ENCODE peak calls at places on chromosome 18, in six cellular contexts. A is K562, J is A549, F is H1, W is GM12878, T is SK-N-SH. C is an unnamed sample.

GRCh38 chr18:40984856-40985255 is 970.2 kb upstream of the PIK3C3 start:
- DNase-seq in A (no peak), J (no peak), F (no peak), W (no peak), T (no peak), C (no peak)

GRCh38 chr18:37553633-37554398 is 11.8 kb downstream of the CELF4 start:
- DNase-seq in A (peak; percentile 37), J (no peak), F (no peak), W (no peak), T (no peak), C (no peak)

GRCh38 chr18:52615943-52616342 is 275.9 kb downstream of the DCC start:
- DNase-seq in A (no peak), J (no peak), F (no peak), W (peak; percentile 9), T (no peak), C (no peak)

GRCh38 chr18:41973989-41974388 is 19.0 kb downstream of the PIK3C3 start:
- DNase-seq in A (no peak), J (no peak), F (no peak), W (no peak), T (no peak), C (no peak)

GRCh38 chr18:75033516-75033915 is 175.4 kb downstream of the PTGR3 start:
- DNase-seq in A (no peak), J (no peak), F (no peak), W (no peak), T (no peak), C (no peak)

GRCh38 chr18:34511879-34512278 is 198.2 kb upstream of the DTNA start:
- DNase-seq in A (no peak), J (no peak), F (no peak), W (no peak), T (no peak), C (no peak)

GRCh38 chr18:37967261-37967660 is 401.7 kb upstream of the CELF4 start:
- DNase-seq in A (no peak), J (no peak), F (no peak), W (no peak), T (no peak), C (no peak)

GRCh38 chr18:69956037-69956436 is 8.4 kb upstream of the CD226 start:
- DNase-seq in A (no peak), J (no peak), F (no peak), W (no peak), T (no peak), C (no peak)

GRCh38 chr18:9160014-9160413 is 23.4 kb downstream of the ANKRD12 start:
- DNase-seq in A (no peak), J (no peak), F (no peak), W (no peak), T (no peak), C (no peak)

GRCh38 chr18:31487251-31488015 is 10.5 kb upstream of the DSG2 start:
- DNase-seq in A (no peak), J (peak; percentile 44), F (no peak), W (no peak), T (no peak), C (peak; percentile 3)

GRCh38 chr18:37420315-37420880 is 145.2 kb downstream of the CELF4 start:
- DNase-seq in A (no peak), J (no peak), F (no peak), W (no peak), T (no peak), C (no peak)

GRCh38 chr18:10453261-10453884 is 1.1 kb upstream of the APCDD1 start:
- DNase-seq in A (no peak), J (no peak), F (no peak), W (no peak), T (no peak), C (no peak)

GRCh38 chr18:10455726-10456453 is 1.5 kb downstream of the APCDD1 start:
- DNase-seq in A (no peak), J (no peak), F (no peak), W (no peak), T (no peak), C (no peak)

GRCh38 chr18:10456718-10457499 is 2.5 kb downstream of the APCDD1 start:
- DNase-seq in A (no peak), J (no peak), F (no peak), W (no peak), T (no peak), C (no peak)

GRCh38 chr18:10454800-10455550 is 540 bp downstream of the APCDD1 start:
- DNase-seq in A (no peak), J (peak; percentile 5), F (no peak), W (no peak), T (no peak), C (no peak)

GRCh38 chr18:10453885-10454772 is at the start of gene APCDD1:
- DNase-seq in A (no peak), J (peak; percentile 7), F (no peak), W (no peak), T (peak; percentile 88), C (peak; percentile 21)
- TF ChIP-seq CHD2 in A (no peak), J (no peak), F (no peak), W (no peak), T (no peak), C (no peak)

GRCh38 chr18:7165846-7166393 is 48.3 kb upstream of the LAMA1 start:
- DNase-seq in A (no peak), J (no peak), F (no peak), W (no peak), T (no peak), C (no peak)

GRCh38 chr18:7170292-7170691 is 52.7 kb upstream of the LAMA1 start:
- DNase-seq in A (no peak), J (no peak), F (no peak), W (no peak), T (no peak), C (no peak)

GRCh38 chr18:7169601-7170000 is 52.0 kb upstream of the LAMA1 start:
- DNase-seq in A (no peak), J (no peak), F (no peak), W (no peak), T (no peak), C (no peak)

GRCh38 chr18:7168408-7168807 is 50.8 kb upstream of the LAMA1 start:
- DNase-seq in A (no peak), J (no peak), F (no peak), W (no peak), T (no peak), C (no peak)

GRCh38 chr18:7164610-7165009 is 47.0 kb upstream of the LAMA1 start:
- DNase-seq in A (no peak), J (peak; percentile 6), F (no peak), W (no peak), T (no peak), C (no peak)
- TF ChIP-seq CHD2 in A (no peak), J (no peak), F (no peak), W (no peak), T (no peak), C (no peak)

GRCh38 chr18:56648307-56648706 is 2.9 kb upstream of the WDR7 start:
- DNase-seq in A (no peak), J (no peak), F (no peak), W (no peak), T (no peak), C (no peak)

GRCh38 chr18:56651771-56652092 is 573 bp downstream of the WDR7 start:
- DNase-seq in A (no peak), J (no peak), F (no peak), W (no peak), T (no peak), C (no peak)

GRCh38 chr18:56650944-56651770 is at the start of gene WDR7:
- DNase-seq in A (peak; percentile 83), J (peak; percentile 59), F (peak; percentile 93), W (peak; percentile 91), T (peak; percentile 82), C (peak; percentile 94)

GRCh38 chr18:56652802-56653201 is 1.6 kb downstream of the WDR7 start:
- DNase-seq in A (no peak), J (no peak), F (no peak), W (no peak), T (no peak), C (no peak)

GRCh38 chr18:56650056-56650455 is 1.1 kb upstream of the WDR7 start:
- DNase-seq in A (no peak), J (no peak), F (no peak), W (no peak), T (no peak), C (no peak)
- TF ChIP-seq CHD2 in A (no peak), J (no peak), F (no peak), W (no peak), T (no peak), C (no peak)

GRCh38 chr18:43420950-43421349 is 143.7 kb upstream of the SYT4 start:
- DNase-seq in A (no peak), J (no peak), F (no peak), W (no peak), T (no peak), C (no peak)
- TF ChIP-seq CHD2 in A (no peak), J (no peak), F (no peak), W (no peak), T (no peak), C (no peak)

GRCh38 chr18:79377187-79377891 is 18.4 kb upstream of the NFATC1 start:
- DNase-seq in A (no peak), J (no peak), F (no peak), W (no peak), T (no peak), C (no peak)

GRCh38 chr18:79379251-79379905 is 16.4 kb upstream of the NFATC1 start:
- DNase-seq in A (no peak), J (no peak), F (no peak), W (no peak), T (no peak), C (no peak)

GRCh38 chr18:79379931-79380815 is 15.6 kb upstream of the NFATC1 start:
- DNase-seq in A (no peak), J (no peak), F (no peak), W (no peak), T (no peak), C (no peak)

GRCh38 chr18:79380816-79381806 is 14.6 kb upstream of the NFATC1 start:
- DNase-seq in A (peak; percentile 73), J (peak; percentile 50), F (no peak), W (no peak), T (peak; percentile 92), C (peak; percentile 22)

DNA sequence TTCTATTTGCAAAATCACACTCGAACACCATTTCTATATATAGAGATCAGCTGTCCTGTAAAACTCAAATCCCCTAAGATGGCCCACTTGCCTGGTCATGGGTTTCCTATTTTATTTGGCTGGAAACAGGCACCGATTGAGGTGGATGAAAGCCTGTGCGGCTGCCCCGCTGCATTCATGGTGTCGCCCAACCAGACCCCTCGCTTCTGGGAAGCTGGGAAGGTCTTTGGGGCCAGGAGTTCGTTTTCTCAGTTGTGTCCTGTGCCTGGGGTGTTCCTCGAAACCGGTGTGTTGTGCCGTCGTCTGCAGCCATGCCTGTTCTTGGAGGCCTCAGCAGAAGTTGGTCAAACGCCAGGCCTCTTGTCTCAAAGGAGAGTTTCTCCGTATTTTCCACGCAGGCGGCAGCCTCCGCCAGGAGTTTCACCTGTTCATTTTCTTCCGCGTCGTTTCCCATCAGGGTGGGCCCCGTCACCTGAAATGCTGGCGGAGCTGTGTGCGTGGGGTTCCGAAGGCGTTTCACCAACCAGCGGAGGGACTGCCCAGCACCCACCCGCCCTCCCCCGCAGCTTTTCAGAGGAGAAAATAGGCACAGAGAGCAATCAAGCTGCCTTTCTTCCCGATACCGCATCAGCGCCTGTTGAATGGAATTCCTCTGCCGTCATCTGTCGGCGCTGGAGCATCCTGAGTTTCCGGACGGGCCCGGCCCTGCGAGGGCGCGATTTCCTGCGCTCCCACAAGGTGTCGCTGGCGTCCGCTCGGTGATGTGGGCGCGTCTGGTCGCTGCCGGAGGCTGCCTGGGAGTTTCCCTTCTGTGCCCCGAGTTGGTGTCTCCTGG is 17.1 kb upstream of the NFATC1 start:
- DNase-seq in A (peak; percentile 54), J (peak; percentile 48), F (peak; percentile 66), W (peak; percentile 26), T (peak; percentile 67), C (no peak)
- TF ChIP-seq CHD2 in A (no peak), J (no peak), F (peak; percentile 61), W (peak; percentile 22), T (no peak), C (no peak)

C was measured in HepG2.